ENCODE peak calls at places on chromosomes 4 and X, in six cellular contexts. Q is CD8-positive, alpha-beta T cell; P is CD4-positive, CD25-positive, alpha-beta regulatory T cell; G is tibial artery; N is uterus; B is heart left ventricle. F is an unnamed sample.

GRCh38 chrX:119218198-119218597 is 17.9 kb upstream of the PGRMC1 start:
- DNase-seq in Q (no peak), P (no peak), G (no peak), N (no peak), B (no peak), F (no peak)

GRCh38 chr4:45693746-45694145 is 430.1 kb downstream of the GABRG1 start:
- DNase-seq in Q (no peak), P (no peak), G (no peak), N (no peak), B (peak; percentile 35), F (no peak)

GRCh38 chr4:10123227-10124101 is 6.9 kb upstream of the WDR1 start:
- DNase-seq in Q (peak; percentile 22), P (no peak), G (no peak), N (no peak), B (no peak), F (no peak)

GRCh38 chr4:40629401-40630334 is at the start of gene RBM47:
- DNase-seq in Q (peak; percentile 18), P (no peak), G (peak; percentile 63), N (peak; percentile 16), B (peak; percentile 65), F (peak; percentile 93)

GRCh38 chrX:72666451-72666850 is 47.7 kb downstream of the PHKA1 start:
- DNase-seq in Q (no peak), P (no peak), G (no peak), N (no peak), B (no peak), F (no peak)

GRCh38 chr4:3041192-3042142 is 32.9 kb downstream of the HTT-AS start:
- DNase-seq in Q (peak; percentile 15), P (peak; percentile 35), G (peak; percentile 67), N (no peak), B (peak; percentile 81), F (peak; percentile 87)

GRCh38 chrX:133177202-133177601 is 41.0 kb downstream of the TFDP3 start:
- DNase-seq in Q (no peak), P (no peak), G (no peak), N (no peak), B (no peak), F (no peak)

GRCh38 chrX:132564026-132564425 is 75.2 kb upstream of the MBNL3 start:
- DNase-seq in Q (no peak), P (no peak), G (no peak), N (no peak), B (no peak), F (no peak)

GRCh38 chrX:41692162-41692749 is 3.5 kb downstream of the GPR34 start:
- DNase-seq in Q (no peak), P (no peak), G (no peak), N (no peak), B (no peak), F (no peak)

GRCh38 chr4:8676676-8677075 is 84.1 kb downstream of the CPZ start:
- DNase-seq in Q (no peak), P (no peak), G (no peak), N (no peak), B (no peak), F (no peak)

GRCh38 chr4:139753686-139754085 is 88.1 kb downstream of the MGST2 start:
- DNase-seq in Q (no peak), P (no peak), G (no peak), N (no peak), B (no peak), F (no peak)

GRCh38 chr4:185774815-185775684 is 36.9 kb downstream of the SORBS2 start:
- DNase-seq in Q (no peak), P (no peak), G (peak; percentile 51), N (no peak), B (no peak), F (peak; percentile 84)

GRCh38 chr4:108144451-108144850 is 24.3 kb downstream of the LEF1 start:
- DNase-seq in Q (no peak), P (no peak), G (no peak), N (no peak), B (no peak), F (no peak)

GRCh38 chr4:108148316-108148715 is 20.4 kb downstream of the LEF1 start:
- DNase-seq in Q (no peak), P (no peak), G (no peak), N (no peak), B (no peak), F (no peak)

GRCh38 chr4:108149588-108150380 is 18.9 kb downstream of the LEF1 start:
- DNase-seq in Q (no peak), P (no peak), G (no peak), N (no peak), B (no peak), F (no peak)

GRCh38 chr4:108146346-108146745 is 22.4 kb downstream of the LEF1 start:
- DNase-seq in Q (no peak), P (no peak), G (no peak), N (no peak), B (no peak), F (no peak)

GRCh38 chr4:108146819-108147218 is 21.9 kb downstream of the LEF1 start:
- DNase-seq in Q (no peak), P (no peak), G (no peak), N (no peak), B (no peak), F (no peak)
- H3K4me1 ChIP-seq in Q (peaks cover 91% of the 10 kb centered on the region), P (peaks cover 95% of the 10 kb centered on the region), G (no peaks in the 10 kb centered on the region), N (no peaks in the 10 kb centered on the region), B (no peaks in the 10 kb centered on the region), F (no peaks in the 10 kb centered on the region)

DNA sequence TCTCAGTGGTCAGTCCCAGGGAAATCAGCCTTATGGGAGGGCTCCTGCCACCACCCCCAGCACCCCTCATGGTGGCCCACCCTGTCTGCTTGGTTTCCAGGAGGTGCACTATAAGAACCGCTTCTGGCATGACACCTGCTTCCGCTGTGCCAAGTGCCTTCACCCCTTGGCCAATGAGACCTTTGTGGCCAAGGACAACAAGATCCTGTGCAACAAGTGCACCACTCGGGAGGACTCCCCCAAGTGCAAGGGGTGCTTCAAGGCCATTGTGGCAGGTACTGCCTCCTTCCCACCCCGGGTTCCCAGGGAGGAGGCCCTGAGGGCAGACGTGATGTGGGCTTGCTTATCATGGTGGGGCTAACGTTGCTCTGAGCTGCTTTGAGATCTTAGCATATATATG is 44.3 kb downstream of the MAP7D3 start:
- DNase-seq in Q (no peak), P (no peak), G (no peak), N (no peak), B (no peak), F (no peak)
- H3K4me1 ChIP-seq in Q (peaks cover 16% of the 10 kb centered on the region), P (no peaks in the 10 kb centered on the region), G (peaks cover 64% of the 10 kb centered on the region), N (peaks cover 3% of the 10 kb centered on the region), B (peaks cover 11% of the 10 kb centered on the region), F (peaks cover 8% of the 10 kb centered on the region)

GRCh38 chr4:109436504-109436903 is 2.9 kb downstream of the SEC24B start:
- DNase-seq in Q (no peak), P (no peak), G (no peak), N (no peak), B (no peak), F (no peak)
- H3K4me1 ChIP-seq in Q (peaks cover 40% of the 10 kb centered on the region), P (peaks cover 60% of the 10 kb centered on the region), G (peaks cover 64% of the 10 kb centered on the region), N (peaks cover 4% of the 10 kb centered on the region), B (peaks cover 31% of the 10 kb centered on the region), F (peaks cover 18% of the 10 kb centered on the region)

GRCh38 chrX:154731881-154732280 is 19.0 kb downstream of the GAB3 start:
- DNase-seq in Q (no peak), P (no peak), G (no peak), N (no peak), B (no peak), F (no peak)
- H3K4me1 ChIP-seq in Q (peaks cover 81% of the 10 kb centered on the region), P (peaks cover 17% of the 10 kb centered on the region), G (peaks cover 57% of the 10 kb centered on the region), N (no peaks in the 10 kb centered on the region), B (peaks cover 57% of the 10 kb centered on the region), F (peaks cover 47% of the 10 kb centered on the region)

DNA sequence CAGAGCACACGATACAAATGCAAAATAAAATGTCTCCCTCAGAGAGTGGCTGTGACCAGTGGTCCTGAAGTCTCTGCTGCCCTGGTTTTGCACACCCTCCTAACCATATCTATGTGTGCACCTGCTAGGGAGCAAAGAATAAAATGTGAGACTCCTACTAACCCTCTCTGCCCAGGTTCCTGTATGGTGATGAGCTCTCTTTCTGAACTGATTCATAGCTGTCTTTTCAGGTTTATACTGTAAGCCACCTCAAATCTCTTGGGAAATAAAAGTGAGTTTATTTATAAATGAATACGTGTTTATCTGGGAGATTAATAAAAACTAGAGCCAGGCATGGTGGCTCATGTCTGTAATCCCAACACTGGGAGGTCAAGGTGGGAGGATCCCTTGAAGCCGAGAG is 126.0 kb upstream of the RBPJ start:
- DNase-seq in Q (no peak), P (no peak), G (no peak), N (no peak), B (no peak), F (no peak)
- H3K4me1 ChIP-seq in Q (peaks cover 29% of the 10 kb centered on the region), P (peaks cover 16% of the 10 kb centered on the region), G (no peaks in the 10 kb centered on the region), N (no peaks in the 10 kb centered on the region), B (no peaks in the 10 kb centered on the region), F (peaks cover 3% of the 10 kb centered on the region)

DNA sequence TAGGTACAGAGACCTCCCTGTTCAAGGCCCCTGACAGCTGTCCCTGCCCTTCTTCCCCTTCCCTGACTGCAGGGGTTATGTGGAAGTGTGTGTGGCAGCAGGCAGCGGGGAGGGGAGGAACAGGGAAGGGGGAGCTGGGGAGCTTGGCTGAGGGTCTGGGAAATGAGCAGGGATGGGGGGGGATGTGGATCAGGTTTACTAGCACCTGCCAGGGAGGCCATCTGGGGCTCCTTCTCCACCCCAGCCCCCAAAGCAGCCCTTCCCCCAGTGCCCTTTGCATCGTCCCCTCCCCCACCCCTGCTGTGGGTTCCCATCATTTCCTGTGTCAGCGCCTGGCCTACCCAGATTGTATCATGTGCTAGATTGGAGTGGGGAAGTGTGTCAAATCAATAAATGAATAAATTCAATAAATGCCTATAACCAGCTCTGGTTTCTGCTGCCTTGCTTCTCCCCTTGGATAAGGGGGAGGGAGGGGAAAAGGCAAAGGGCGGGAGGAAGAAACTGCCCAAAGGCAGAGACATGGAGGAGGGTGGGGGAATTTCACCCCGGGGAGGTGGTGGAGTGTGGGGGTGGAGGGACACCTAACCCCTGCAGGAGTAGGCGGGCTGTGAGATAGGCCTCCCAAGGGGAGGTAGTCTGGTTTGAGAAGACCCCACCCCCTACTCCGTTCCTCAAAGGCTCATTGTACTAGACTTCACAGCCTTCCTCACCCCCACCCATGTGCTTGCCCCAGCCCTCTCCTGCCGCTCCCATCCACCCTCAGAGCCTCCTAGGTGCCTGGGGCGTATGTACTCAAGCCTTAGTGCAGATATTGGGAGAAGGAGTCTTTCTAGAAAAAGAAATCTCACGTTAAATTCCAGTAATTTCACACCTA is 3.2 kb downstream of the CXorf65 start:
- DNase-seq in Q (peak; percentile 51), P (peak; percentile 50), G (no peak), N (no peak), B (peak; percentile 28), F (no peak)
- H3K4me1 ChIP-seq in Q (peaks cover 85% of the 10 kb centered on the region), P (peaks cover 82% of the 10 kb centered on the region), G (peaks cover 3% of the 10 kb centered on the region), N (no peaks in the 10 kb centered on the region), B (no peaks in the 10 kb centered on the region), F (no peaks in the 10 kb centered on the region)

DNA sequence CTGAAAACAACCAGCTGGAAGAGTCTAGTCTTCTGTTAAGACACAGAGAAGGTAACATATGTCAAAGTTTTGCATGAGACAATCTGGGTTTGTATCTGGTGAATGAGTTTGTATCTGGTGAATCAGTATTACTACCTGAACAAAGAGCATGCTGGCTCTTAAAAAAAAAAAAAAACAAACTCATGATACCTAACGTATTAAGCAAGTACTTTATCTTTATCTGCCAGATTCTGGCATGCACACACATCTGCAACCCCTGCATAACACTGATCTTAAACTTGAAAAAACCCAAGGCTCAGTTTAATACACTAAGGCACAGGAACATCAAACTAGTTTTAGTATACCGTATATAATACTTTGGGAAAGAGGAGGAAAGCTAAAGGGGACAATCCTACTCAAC is 5.8 kb downstream of the YTHDC1 start:
- DNase-seq in Q (no peak), P (no peak), G (no peak), N (no peak), B (no peak), F (no peak)
- H3K4me1 ChIP-seq in Q (peaks cover 79% of the 10 kb centered on the region), P (peaks cover 90% of the 10 kb centered on the region), G (peaks cover 42% of the 10 kb centered on the region), N (peaks cover 6% of the 10 kb centered on the region), B (peaks cover 55% of the 10 kb centered on the region), F (peaks cover 14% of the 10 kb centered on the region)